ENCODE peak calls at places on chromosomes 13 and 19, in nine cellular contexts. One of them, this sample, is unnamed.

GRCh38 chr13:48411281-48412099 is 1.4 kb downstream of the LPAR6 start:
- DNase-seq in esophagus squamous epithelium: no peak
- DNase-seq in OCI-LY7: no peak
- DNase-seq in CD4-positive, alpha-beta T cell: peak; percentile 16
- DNase-seq in keratinocyte: no peak
- DNase-seq in fibroblast of lung: no peak
- DNase-seq in aorta: no peak
- DNase-seq in IMR-90: peak; percentile 21
- DNase-seq in mucosa of descending colon: no peak
- DNase-seq in this sample: no peak

GRCh38 chr13:90253806-90254205 is 1093.7 kb upstream of the MIR17HG start:
- DNase-seq in IMR-90: no peak
- DNase-seq in CD4-positive, alpha-beta T cell: no peak
- DNase-seq in OCI-LY7: no peak
- DNase-seq in keratinocyte: no peak
- DNase-seq in mucosa of descending colon: no peak
- DNase-seq in fibroblast of lung: no peak
- DNase-seq in esophagus squamous epithelium: no peak
- DNase-seq in aorta: no peak
- DNase-seq in this sample: no peak

GRCh38 chr19:50793558-50794065 is 3.4 kb downstream of the ACP4 start:
- DNase-seq in CD4-positive, alpha-beta T cell: no peak
- DNase-seq in keratinocyte: no peak
- DNase-seq in fibroblast of lung: no peak
- DNase-seq in OCI-LY7: no peak
- DNase-seq in esophagus squamous epithelium: no peak
- DNase-seq in IMR-90: no peak
- DNase-seq in mucosa of descending colon: no peak
- DNase-seq in aorta: no peak
- DNase-seq in this sample: no peak

GRCh38 chr13:87887459-87888123 is 216.4 kb downstream of the SLITRK5 start:
- DNase-seq in IMR-90: no peak
- DNase-seq in keratinocyte: no peak
- DNase-seq in fibroblast of lung: no peak
- DNase-seq in OCI-LY7: no peak
- DNase-seq in CD4-positive, alpha-beta T cell: no peak
- DNase-seq in esophagus squamous epithelium: no peak
- DNase-seq in mucosa of descending colon: no peak
- DNase-seq in aorta: no peak
- DNase-seq in this sample: no peak

GRCh38 chr19:9306443-9306842 is 3.2 kb downstream of the ZNF699 start:
- DNase-seq in esophagus squamous epithelium: no peak
- DNase-seq in CD4-positive, alpha-beta T cell: no peak
- DNase-seq in OCI-LY7: no peak
- DNase-seq in keratinocyte: no peak
- DNase-seq in mucosa of descending colon: no peak
- DNase-seq in IMR-90: peak; percentile 76
- DNase-seq in fibroblast of lung: peak; percentile 45
- DNase-seq in aorta: no peak
- DNase-seq in this sample: no peak

GRCh38 chr19:57664269-57665127 is 4.2 kb upstream of the ZSCAN4 start:
- DNase-seq in fibroblast of lung: peak; percentile 52
- DNase-seq in mucosa of descending colon: peak; percentile 52
- DNase-seq in CD4-positive, alpha-beta T cell: no peak
- DNase-seq in IMR-90: peak; percentile 31
- DNase-seq in OCI-LY7: no peak
- DNase-seq in aorta: peak; percentile 63
- DNase-seq in keratinocyte: no peak
- DNase-seq in esophagus squamous epithelium: no peak
- DNase-seq in this sample: no peak

GRCh38 chr13:71751074-71751473 is 115.9 kb downstream of the DACH1 start:
- DNase-seq in esophagus squamous epithelium: no peak
- DNase-seq in aorta: no peak
- DNase-seq in mucosa of descending colon: no peak
- DNase-seq in keratinocyte: no peak
- DNase-seq in CD4-positive, alpha-beta T cell: no peak
- DNase-seq in OCI-LY7: no peak
- DNase-seq in IMR-90: no peak
- DNase-seq in fibroblast of lung: peak; percentile 57
- DNase-seq in this sample: no peak

GRCh38 chr13:97261254-97262015 is 39.3 kb downstream of the MBNL2 start:
- DNase-seq in keratinocyte: no peak
- DNase-seq in IMR-90: no peak
- DNase-seq in aorta: no peak
- DNase-seq in OCI-LY7: no peak
- DNase-seq in fibroblast of lung: no peak
- DNase-seq in CD4-positive, alpha-beta T cell: peak; percentile 11
- DNase-seq in mucosa of descending colon: no peak
- DNase-seq in esophagus squamous epithelium: no peak
- DNase-seq in this sample: no peak

GRCh38 chr19:44005968-44006367 is 3.2 kb downstream of the ZNF230 start:
- DNase-seq in mucosa of descending colon: no peak
- DNase-seq in CD4-positive, alpha-beta T cell: no peak
- DNase-seq in esophagus squamous epithelium: no peak
- DNase-seq in IMR-90: peak; percentile 23
- DNase-seq in OCI-LY7: no peak
- DNase-seq in fibroblast of lung: peak; percentile 58
- DNase-seq in keratinocyte: no peak
- DNase-seq in aorta: no peak
- DNase-seq in this sample: no peak

GRCh38 chr19:44007473-44007872 is 4.7 kb downstream of the ZNF230 start:
- DNase-seq in keratinocyte: no peak
- DNase-seq in CD4-positive, alpha-beta T cell: no peak
- DNase-seq in OCI-LY7: no peak
- DNase-seq in mucosa of descending colon: no peak
- DNase-seq in aorta: no peak
- DNase-seq in esophagus squamous epithelium: no peak
- DNase-seq in fibroblast of lung: no peak
- DNase-seq in IMR-90: no peak
- DNase-seq in this sample: no peak

DNA sequence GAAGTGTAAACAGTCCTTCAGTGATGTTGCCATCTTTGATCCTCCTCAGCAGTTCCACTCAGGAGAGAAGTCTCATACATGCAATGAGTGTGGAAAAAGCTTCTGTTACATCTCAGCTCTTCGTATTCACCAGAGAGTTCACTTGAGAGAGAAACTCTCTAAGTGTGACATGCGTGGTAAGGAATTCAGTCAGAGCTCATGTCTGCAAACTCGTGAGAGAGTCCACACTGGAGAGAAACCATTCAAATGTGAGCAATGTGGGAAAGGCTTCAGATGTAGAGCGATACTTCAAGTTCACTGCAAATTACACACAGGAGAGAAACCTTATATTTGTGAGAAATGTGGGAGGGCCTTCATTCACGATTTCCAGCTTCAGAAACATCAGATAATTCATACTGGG is 7.7 kb downstream of the ZNF230 start:
- DNase-seq in OCI-LY7: no peak
- DNase-seq in mucosa of descending colon: no peak
- DNase-seq in keratinocyte: no peak
- DNase-seq in esophagus squamous epithelium: no peak
- DNase-seq in CD4-positive, alpha-beta T cell: no peak
- DNase-seq in IMR-90: no peak
- DNase-seq in fibroblast of lung: no peak
- DNase-seq in aorta: no peak
- DNase-seq in this sample: no peak
- H3K9me3 ChIP-seq in OCI-LY7: no peaks in the 10 kb centered on the region
- H3K9me3 ChIP-seq in mucosa of descending colon: peaks cover 89% of the 10 kb centered on the region
- H3K9me3 ChIP-seq in keratinocyte: peaks cover 12% of the 10 kb centered on the region
- H3K9me3 ChIP-seq in esophagus squamous epithelium: peaks cover 97% of the 10 kb centered on the region
- H3K9me3 ChIP-seq in CD4-positive, alpha-beta T cell: peaks cover 95% of the 10 kb centered on the region
- H3K9me3 ChIP-seq in IMR-90: peaks cover 30% of the 10 kb centered on the region
- H3K9me3 ChIP-seq in fibroblast of lung: peaks cover 7% of the 10 kb centered on the region
- H3K9me3 ChIP-seq in aorta: peaks cover 28% of the 10 kb centered on the region
- H3K9me3 ChIP-seq in this sample: peaks cover 16% of the 10 kb centered on the region

GRCh38 chr19:36773223-36773579 is 594 bp upstream of the ZNF850 start:
- DNase-seq in mucosa of descending colon: no peak
- DNase-seq in CD4-positive, alpha-beta T cell: no peak
- DNase-seq in keratinocyte: no peak
- DNase-seq in aorta: no peak
- DNase-seq in esophagus squamous epithelium: no peak
- DNase-seq in OCI-LY7: no peak
- DNase-seq in IMR-90: no peak
- DNase-seq in fibroblast of lung: no peak
- DNase-seq in this sample: no peak

GRCh38 chr19:36771275-36772231 is 1.1 kb downstream of the ZNF850 start:
- DNase-seq in aorta: peak; percentile 74
- DNase-seq in esophagus squamous epithelium: no peak
- DNase-seq in keratinocyte: no peak
- DNase-seq in fibroblast of lung: peak; percentile 89
- DNase-seq in OCI-LY7: peak; percentile 42
- DNase-seq in CD4-positive, alpha-beta T cell: no peak
- DNase-seq in mucosa of descending colon: peak; percentile 58
- DNase-seq in IMR-90: peak; percentile 87
- DNase-seq in this sample: no peak

GRCh38 chr19:36775768-36776167 is 3.2 kb upstream of the ZNF850 start:
- DNase-seq in keratinocyte: no peak
- DNase-seq in esophagus squamous epithelium: no peak
- DNase-seq in aorta: peak; percentile 47
- DNase-seq in CD4-positive, alpha-beta T cell: no peak
- DNase-seq in fibroblast of lung: no peak
- DNase-seq in mucosa of descending colon: no peak
- DNase-seq in IMR-90: no peak
- DNase-seq in OCI-LY7: no peak
- DNase-seq in this sample: no peak

DNA sequence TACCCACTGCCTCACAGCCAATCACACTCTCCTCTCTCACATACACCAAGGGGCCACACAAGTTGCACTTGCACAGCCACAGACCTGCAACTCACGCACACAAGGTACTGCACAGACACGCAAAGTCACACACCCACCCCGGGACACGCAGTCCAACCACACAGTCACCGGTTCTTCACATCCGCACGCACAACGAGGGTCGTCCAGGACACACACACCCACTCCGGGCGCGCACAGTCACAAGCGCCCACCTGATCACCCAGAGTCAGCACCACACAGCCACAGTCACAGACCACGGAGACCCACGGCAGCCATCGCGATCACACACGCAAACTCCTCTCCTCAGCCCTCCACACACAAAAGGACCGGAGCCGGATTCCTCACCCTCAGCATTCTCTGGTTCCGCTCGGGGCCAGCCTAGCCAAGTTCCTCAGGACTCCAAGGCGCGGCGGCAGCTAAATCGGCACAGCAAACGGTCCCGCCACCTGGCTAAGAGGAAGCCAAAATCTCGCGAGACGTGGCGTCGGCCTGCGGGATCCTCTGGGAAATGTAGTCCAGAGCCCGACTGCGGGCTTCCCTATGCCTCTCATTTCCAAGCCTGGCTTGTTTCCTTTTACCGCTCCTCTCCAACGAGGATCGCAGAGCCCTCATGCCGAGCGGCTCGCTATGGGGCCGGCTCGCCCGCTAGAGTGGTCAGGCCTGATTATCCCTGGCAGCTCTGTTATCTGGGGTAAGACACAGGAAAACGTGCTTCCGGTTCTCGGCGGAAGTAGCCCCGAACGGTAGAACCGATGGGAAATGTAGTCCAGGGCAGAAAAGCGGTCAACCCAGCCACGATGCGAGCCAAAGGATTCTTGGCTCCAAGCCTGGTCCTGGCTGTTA is at the start of gene ZNF850:
- DNase-seq in mucosa of descending colon: peak; percentile 95
- DNase-seq in esophagus squamous epithelium: peak; percentile 75
- DNase-seq in CD4-positive, alpha-beta T cell: peak; percentile 93
- DNase-seq in IMR-90: peak; percentile 92
- DNase-seq in keratinocyte: peak; percentile 57
- DNase-seq in aorta: peak; percentile 98
- DNase-seq in OCI-LY7: peak; percentile 98
- DNase-seq in fibroblast of lung: peak; percentile 96
- DNase-seq in this sample: peak; percentile 89
- H3K9me3 ChIP-seq in mucosa of descending colon: peaks cover 66% of the 10 kb centered on the region
- H3K9me3 ChIP-seq in esophagus squamous epithelium: peaks cover 45% of the 10 kb centered on the region
- H3K9me3 ChIP-seq in CD4-positive, alpha-beta T cell: peaks cover 18% of the 10 kb centered on the region
- H3K9me3 ChIP-seq in IMR-90: peaks cover 14% of the 10 kb centered on the region
- H3K9me3 ChIP-seq in keratinocyte: peaks cover 11% of the 10 kb centered on the region
- H3K9me3 ChIP-seq in aorta: peaks cover 2% of the 10 kb centered on the region
- H3K9me3 ChIP-seq in OCI-LY7: peaks cover 30% of the 10 kb centered on the region
- H3K9me3 ChIP-seq in fibroblast of lung: no peaks in the 10 kb centered on the region
- H3K9me3 ChIP-seq in this sample: no peaks in the 10 kb centered on the region

DNA sequence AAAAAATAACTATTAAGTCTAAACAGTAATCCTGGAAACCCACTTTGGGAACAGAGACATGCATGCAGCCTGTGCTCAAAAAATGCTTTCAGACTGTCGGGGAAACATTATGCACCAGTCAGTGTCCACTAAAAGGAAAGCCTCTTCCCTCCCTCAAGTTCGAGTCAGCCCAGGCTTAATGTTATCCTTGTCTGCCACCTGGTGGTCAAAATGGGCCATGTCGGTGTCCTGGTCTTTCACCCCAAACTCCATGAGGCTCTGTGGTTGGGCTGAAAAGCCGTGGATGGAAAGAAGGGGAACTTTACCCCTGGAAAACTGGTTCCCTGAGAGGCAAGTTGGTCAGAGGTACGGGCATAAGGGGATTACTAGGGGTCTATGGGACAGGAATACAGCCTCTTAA is 88.4 kb upstream of the ZNF492 start:
- DNase-seq in fibroblast of lung: no peak
- DNase-seq in OCI-LY7: peak; percentile 57
- DNase-seq in mucosa of descending colon: no peak
- DNase-seq in IMR-90: no peak
- DNase-seq in esophagus squamous epithelium: no peak
- DNase-seq in aorta: peak; percentile 56
- DNase-seq in keratinocyte: no peak
- DNase-seq in CD4-positive, alpha-beta T cell: no peak
- DNase-seq in this sample: no peak
- H3K9me3 ChIP-seq in fibroblast of lung: no peaks in the 10 kb centered on the region
- H3K9me3 ChIP-seq in OCI-LY7: peaks cover 19% of the 10 kb centered on the region
- H3K9me3 ChIP-seq in mucosa of descending colon: peaks cover 74% of the 10 kb centered on the region
- H3K9me3 ChIP-seq in IMR-90: peaks cover 33% of the 10 kb centered on the region
- H3K9me3 ChIP-seq in esophagus squamous epithelium: peaks cover 64% of the 10 kb centered on the region
- H3K9me3 ChIP-seq in aorta: no peaks in the 10 kb centered on the region
- H3K9me3 ChIP-seq in keratinocyte: peaks cover 11% of the 10 kb centered on the region
- H3K9me3 ChIP-seq in CD4-positive, alpha-beta T cell: peaks cover 24% of the 10 kb centered on the region
- H3K9me3 ChIP-seq in this sample: peaks cover 6% of the 10 kb centered on the region

GRCh38 chr13:94054159-94054558 is 425.3 kb downstream of the DCT start:
- DNase-seq in fibroblast of lung: no peak
- DNase-seq in keratinocyte: no peak
- DNase-seq in mucosa of descending colon: no peak
- DNase-seq in IMR-90: no peak
- DNase-seq in CD4-positive, alpha-beta T cell: no peak
- DNase-seq in aorta: no peak
- DNase-seq in esophagus squamous epithelium: no peak
- DNase-seq in OCI-LY7: peak; percentile 14
- DNase-seq in this sample: no peak

GRCh38 chr13:94061316-94061715 is 418.2 kb downstream of the DCT start:
- DNase-seq in IMR-90: peak; percentile 79
- DNase-seq in fibroblast of lung: peak; percentile 53
- DNase-seq in CD4-positive, alpha-beta T cell: no peak
- DNase-seq in mucosa of descending colon: no peak
- DNase-seq in esophagus squamous epithelium: no peak
- DNase-seq in OCI-LY7: no peak
- DNase-seq in aorta: no peak
- DNase-seq in keratinocyte: no peak
- DNase-seq in this sample: no peak

GRCh38 chr13:94056362-94056990 is 423.0 kb downstream of the DCT start:
- DNase-seq in OCI-LY7: no peak
- DNase-seq in aorta: no peak
- DNase-seq in CD4-positive, alpha-beta T cell: no peak
- DNase-seq in esophagus squamous epithelium: no peak
- DNase-seq in fibroblast of lung: no peak
- DNase-seq in mucosa of descending colon: no peak
- DNase-seq in IMR-90: peak; percentile 16
- DNase-seq in keratinocyte: no peak
- DNase-seq in this sample: no peak

GRCh38 chr13:94058821-94059360 is 420.6 kb downstream of the DCT start:
- DNase-seq in esophagus squamous epithelium: no peak
- DNase-seq in OCI-LY7: no peak
- DNase-seq in aorta: no peak
- DNase-seq in keratinocyte: no peak
- DNase-seq in CD4-positive, alpha-beta T cell: no peak
- DNase-seq in IMR-90: no peak
- DNase-seq in fibroblast of lung: peak; percentile 19
- DNase-seq in mucosa of descending colon: no peak
- DNase-seq in this sample: no peak

GRCh38 chr13:94057618-94058017 is 421.9 kb downstream of the DCT start:
- DNase-seq in IMR-90: no peak
- DNase-seq in OCI-LY7: no peak
- DNase-seq in keratinocyte: no peak
- DNase-seq in aorta: no peak
- DNase-seq in mucosa of descending colon: no peak
- DNase-seq in fibroblast of lung: no peak
- DNase-seq in CD4-positive, alpha-beta T cell: no peak
- DNase-seq in esophagus squamous epithelium: no peak
- DNase-seq in this sample: no peak
- H3K9me3 ChIP-seq in IMR-90: no peaks in the 10 kb centered on the region
- H3K9me3 ChIP-seq in OCI-LY7: no peaks in the 10 kb centered on the region
- H3K9me3 ChIP-seq in keratinocyte: no peaks in the 10 kb centered on the region
- H3K9me3 ChIP-seq in aorta: no peaks in the 10 kb centered on the region
- H3K9me3 ChIP-seq in mucosa of descending colon: no peaks in the 10 kb centered on the region
- H3K9me3 ChIP-seq in fibroblast of lung: no peaks in the 10 kb centered on the region
- H3K9me3 ChIP-seq in CD4-positive, alpha-beta T cell: no peaks in the 10 kb centered on the region
- H3K9me3 ChIP-seq in esophagus squamous epithelium: no peaks in the 10 kb centered on the region
- H3K9me3 ChIP-seq in this sample: no peaks in the 10 kb centered on the region

This sample was measured in T-helper 17 cell.